ENCODE peak calls at places on chromosomes 6 and 20, in five cellular contexts. One of them, this sample, is unnamed. For H3K4me1, the result is how much of the 10 kb centered on the place peaks cover.

GRCh38 chr6:107237992-107238660 is 122.8 kb upstream of the BEND3 start:
- DNase-seq in HCT116: no peak
- DNase-seq in CD8-positive, alpha-beta T cell: no peak
- DNase-seq in endodermal cell: no peak
- DNase-seq in hepatocyte: no peak
- DNase-seq in this sample: no peak

GRCh38 chr20:37565134-37565811 is 37.6 kb upstream of the BLCAP start:
- DNase-seq in HCT116: no peak
- DNase-seq in CD8-positive, alpha-beta T cell: no peak
- DNase-seq in endodermal cell: no peak
- DNase-seq in hepatocyte: no peak
- DNase-seq in this sample: no peak

GRCh38 chr6:6201200-6201599 is 119.3 kb downstream of the F13A1 start:
- DNase-seq in HCT116: no peak
- DNase-seq in CD8-positive, alpha-beta T cell: no peak
- DNase-seq in endodermal cell: no peak
- DNase-seq in hepatocyte: no peak
- DNase-seq in this sample: no peak

GRCh38 chr20:50415516-50416268 is 94.5 kb upstream of the PTPN1 start:
- DNase-seq in HCT116: peak
- DNase-seq in CD8-positive, alpha-beta T cell: no peak
- DNase-seq in endodermal cell: peak
- DNase-seq in hepatocyte: peak
- DNase-seq in this sample: no peak

GRCh38 chr6:44646355-44646754 is 258.8 kb downstream of the CDC5L start:
- DNase-seq in HCT116: no peak
- DNase-seq in CD8-positive, alpha-beta T cell: no peak
- DNase-seq in endodermal cell: no peak
- DNase-seq in hepatocyte: no peak
- DNase-seq in this sample: no peak

GRCh38 chr6:152727507-152727906 is 23.1 kb upstream of the VIP start:
- DNase-seq in HCT116: no peak
- DNase-seq in CD8-positive, alpha-beta T cell: no peak
- DNase-seq in endodermal cell: peak
- DNase-seq in hepatocyte: no peak
- DNase-seq in this sample: peak

GRCh38 chr20:20658123-20658522 is 54.3 kb downstream of the RALGAPA2 start:
- DNase-seq in HCT116: no peak
- DNase-seq in CD8-positive, alpha-beta T cell: no peak
- DNase-seq in endodermal cell: no peak
- DNase-seq in hepatocyte: no peak
- DNase-seq in this sample: no peak

GRCh38 chr6:149217466-149217888 is 100.0 kb upstream of the TAB2 start:
- DNase-seq in HCT116: peak
- DNase-seq in CD8-positive, alpha-beta T cell: no peak
- DNase-seq in endodermal cell: no peak
- DNase-seq in hepatocyte: no peak
- DNase-seq in this sample: no peak

GRCh38 chr6:125970760-125971159 is 14.2 kb downstream of the HINT3 start:
- DNase-seq in HCT116: no peak
- DNase-seq in CD8-positive, alpha-beta T cell: no peak
- DNase-seq in endodermal cell: no peak
- DNase-seq in hepatocyte: no peak
- DNase-seq in this sample: no peak

GRCh38 chr20:53837126-53837826 is 233.1 kb downstream of the BCAS1 start:
- DNase-seq in HCT116: no peak
- DNase-seq in CD8-positive, alpha-beta T cell: no peak
- DNase-seq in endodermal cell: no peak
- DNase-seq in hepatocyte: peak
- DNase-seq in this sample: no peak

GRCh38 chr6:128573036-128573435 is 52.6 kb upstream of the PTPRK start:
- DNase-seq in HCT116: no peak
- DNase-seq in CD8-positive, alpha-beta T cell: no peak
- DNase-seq in endodermal cell: no peak
- DNase-seq in hepatocyte: no peak
- DNase-seq in this sample: no peak

GRCh38 chr6:45965787-45966186 is 49.9 kb downstream of the CLIC5 start:
- DNase-seq in HCT116: no peak
- DNase-seq in CD8-positive, alpha-beta T cell: no peak
- DNase-seq in endodermal cell: no peak
- DNase-seq in hepatocyte: no peak
- DNase-seq in this sample: peak

GRCh38 chr20:59006864-59007757 is at the start of gene CTSZ:
- DNase-seq in HCT116: no peak
- DNase-seq in CD8-positive, alpha-beta T cell: no peak
- DNase-seq in endodermal cell: peak
- DNase-seq in hepatocyte: peak
- DNase-seq in this sample: no peak

GRCh38 chr20:63886921-63887320 is 8.0 kb upstream of the DNAJC5 start:
- DNase-seq in HCT116: no peak
- DNase-seq in CD8-positive, alpha-beta T cell: no peak
- DNase-seq in endodermal cell: no peak
- DNase-seq in hepatocyte: no peak
- DNase-seq in this sample: no peak

GRCh38 chr20:23112595-23112994 is 26.5 kb upstream of the CD93 start:
- DNase-seq in HCT116: no peak
- DNase-seq in CD8-positive, alpha-beta T cell: no peak
- DNase-seq in endodermal cell: no peak
- DNase-seq in hepatocyte: no peak
- DNase-seq in this sample: no peak

GRCh38 chr20:20548527-20549266 is 163.7 kb downstream of the RALGAPA2 start:
- DNase-seq in HCT116: no peak
- DNase-seq in CD8-positive, alpha-beta T cell: no peak
- DNase-seq in endodermal cell: no peak
- DNase-seq in hepatocyte: peak
- DNase-seq in this sample: no peak

GRCh38 chr6:36858407-36858981 is 16.1 kb downstream of the PPIL1 start:
- DNase-seq in HCT116: no peak
- DNase-seq in CD8-positive, alpha-beta T cell: no peak
- DNase-seq in endodermal cell: peak
- DNase-seq in hepatocyte: no peak
- DNase-seq in this sample: no peak

GRCh38 chr6:170583736-170584180 is 679 bp downstream of the PDCD2 start:
- DNase-seq in HCT116: no peak
- DNase-seq in CD8-positive, alpha-beta T cell: no peak
- DNase-seq in endodermal cell: no peak
- DNase-seq in hepatocyte: no peak
- DNase-seq in this sample: no peak

GRCh38 chr20:39775110-39775509 is 813.0 kb downstream of the DHX35 start:
- DNase-seq in HCT116: no peak
- DNase-seq in CD8-positive, alpha-beta T cell: no peak
- DNase-seq in endodermal cell: no peak
- DNase-seq in hepatocyte: no peak
- DNase-seq in this sample: no peak

GRCh38 chr6:87944541-87944954 is 103.1 kb upstream of the SPACA1 start:
- DNase-seq in HCT116: no peak
- DNase-seq in CD8-positive, alpha-beta T cell: no peak
- DNase-seq in endodermal cell: peak
- DNase-seq in hepatocyte: peak
- DNase-seq in this sample: no peak

GRCh38 chr6:81937296-81937937 is 184.9 kb upstream of the TENT5A start:
- DNase-seq in HCT116: peak
- DNase-seq in CD8-positive, alpha-beta T cell: no peak
- DNase-seq in endodermal cell: no peak
- DNase-seq in hepatocyte: peak
- DNase-seq in this sample: no peak

GRCh38 chr6:154569136-154569862 is 58.8 kb upstream of the CNKSR3 start:
- DNase-seq in HCT116: no peak
- DNase-seq in CD8-positive, alpha-beta T cell: no peak
- DNase-seq in endodermal cell: no peak
- DNase-seq in hepatocyte: peak
- DNase-seq in this sample: no peak

GRCh38 chr6:32709625-32710024 is 31.6 kb upstream of the HLA-DQA2 start:
- DNase-seq in HCT116: no peak
- DNase-seq in CD8-positive, alpha-beta T cell: no peak
- DNase-seq in endodermal cell: no peak
- DNase-seq in hepatocyte: no peak
- DNase-seq in this sample: no peak

GRCh38 chr6:137903933-137904821 is 37.1 kb downstream of the TNFAIP3 start:
- DNase-seq in HCT116: peak
- DNase-seq in CD8-positive, alpha-beta T cell: no peak
- DNase-seq in endodermal cell: no peak
- DNase-seq in hepatocyte: peak
- DNase-seq in this sample: no peak

GRCh38 chr20:41249781-41250281 is 67.7 kb downstream of the ZHX3 start:
- DNase-seq in HCT116: no peak
- DNase-seq in CD8-positive, alpha-beta T cell: no peak
- DNase-seq in endodermal cell: peak
- DNase-seq in hepatocyte: peak
- DNase-seq in this sample: peak
- H3K4me1 ChIP-seq in HCT116: under half
- H3K4me1 ChIP-seq in CD8-positive, alpha-beta T cell: under half
- H3K4me1 ChIP-seq in endodermal cell: under half
- H3K4me1 ChIP-seq in hepatocyte: under half
- H3K4me1 ChIP-seq in this sample: under half

DNA sequence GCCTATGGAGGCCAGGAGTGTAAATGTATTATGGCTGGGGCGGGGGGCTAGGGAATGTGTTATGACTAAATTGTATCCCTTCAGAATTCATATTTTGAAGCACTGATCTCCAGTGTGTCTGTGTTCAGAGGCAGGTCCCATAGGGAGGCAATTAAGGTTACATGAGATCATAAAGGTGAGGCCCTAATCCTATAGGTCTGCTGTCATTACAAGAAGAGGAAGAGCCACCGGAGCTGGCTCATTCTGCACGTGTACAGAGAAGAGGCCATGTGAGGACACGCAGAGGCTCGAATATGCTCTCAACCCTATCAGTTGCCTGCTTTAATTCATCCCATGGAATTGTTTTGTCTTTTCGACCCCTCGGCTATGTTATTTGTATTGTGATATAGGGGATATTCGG is 76.9 kb downstream of the VTA1 start:
- DNase-seq in HCT116: no peak
- DNase-seq in CD8-positive, alpha-beta T cell: no peak
- DNase-seq in endodermal cell: no peak
- DNase-seq in hepatocyte: no peak
- DNase-seq in this sample: no peak
- H3K27ac ChIP-seq in HCT116: no peak
- H3K27ac ChIP-seq in CD8-positive, alpha-beta T cell: no peak
- H3K27ac ChIP-seq in endodermal cell: no peak
- H3K27ac ChIP-seq in hepatocyte: no peak
- H3K27ac ChIP-seq in this sample: no peak

DNA sequence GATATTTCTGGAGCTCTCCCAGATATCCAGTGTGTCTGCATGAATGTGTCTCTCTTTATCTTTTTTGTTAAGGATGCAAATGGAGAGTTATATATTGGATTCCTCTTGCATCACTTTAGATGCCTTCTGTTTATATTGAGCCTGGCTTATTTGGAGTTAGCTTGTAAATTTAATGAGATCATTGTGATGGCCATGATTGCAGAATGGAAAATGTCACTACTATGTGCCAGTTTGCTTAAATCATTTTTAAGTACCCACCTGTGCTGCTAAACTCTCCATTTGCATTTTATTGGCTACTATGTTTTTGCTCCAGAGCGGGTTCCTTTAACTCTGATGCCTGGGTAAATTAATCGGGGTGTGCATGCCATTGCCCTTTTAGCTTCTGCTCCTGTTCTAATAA is 334.8 kb downstream of the UTRN start:
- DNase-seq in HCT116: no peak
- DNase-seq in CD8-positive, alpha-beta T cell: no peak
- DNase-seq in endodermal cell: no peak
- DNase-seq in hepatocyte: no peak
- DNase-seq in this sample: no peak
- H3K4me1 ChIP-seq in HCT116: under half
- H3K4me1 ChIP-seq in CD8-positive, alpha-beta T cell: under half
- H3K4me1 ChIP-seq in endodermal cell: under half
- H3K4me1 ChIP-seq in hepatocyte: under half
- H3K4me1 ChIP-seq in this sample: under half

GRCh38 chr6:39365281-39366074 is 43.0 kb upstream of the KCNK16 start:
- DNase-seq in HCT116: no peak
- DNase-seq in CD8-positive, alpha-beta T cell: no peak
- DNase-seq in endodermal cell: no peak
- DNase-seq in hepatocyte: no peak
- DNase-seq in this sample: peak

GRCh38 chr6:39370021-39370420 is 47.5 kb upstream of the KCNK16 start:
- DNase-seq in HCT116: no peak
- DNase-seq in CD8-positive, alpha-beta T cell: no peak
- DNase-seq in endodermal cell: no peak
- DNase-seq in hepatocyte: no peak
- DNase-seq in this sample: no peak

GRCh38 chr6:39363280-39363679 is 40.8 kb upstream of the KCNK16 start:
- DNase-seq in HCT116: no peak
- DNase-seq in CD8-positive, alpha-beta T cell: no peak
- DNase-seq in endodermal cell: no peak
- DNase-seq in hepatocyte: no peak
- DNase-seq in this sample: no peak

GRCh38 chr6:39367661-39368060 is 45.2 kb upstream of the KCNK16 start:
- DNase-seq in HCT116: no peak
- DNase-seq in CD8-positive, alpha-beta T cell: no peak
- DNase-seq in endodermal cell: no peak
- DNase-seq in hepatocyte: no peak
- DNase-seq in this sample: peak

GRCh38 chr6:39366875-39367618 is 44.5 kb upstream of the KCNK16 start:
- DNase-seq in HCT116: no peak
- DNase-seq in CD8-positive, alpha-beta T cell: no peak
- DNase-seq in endodermal cell: no peak
- DNase-seq in hepatocyte: no peak
- DNase-seq in this sample: peak
- H3K27ac ChIP-seq in HCT116: no peak
- H3K27ac ChIP-seq in CD8-positive, alpha-beta T cell: no peak
- H3K27ac ChIP-seq in endodermal cell: no peak
- H3K27ac ChIP-seq in hepatocyte: no peak
- H3K27ac ChIP-seq in this sample: no peak

GRCh38 chr6:168250250-168250649 is 69.3 kb downstream of the DACT2 start:
- DNase-seq in HCT116: no peak
- DNase-seq in CD8-positive, alpha-beta T cell: no peak
- DNase-seq in endodermal cell: no peak
- DNase-seq in hepatocyte: no peak
- DNase-seq in this sample: no peak
- H3K4me1 ChIP-seq in HCT116: under half
- H3K4me1 ChIP-seq in CD8-positive, alpha-beta T cell: under half
- H3K4me1 ChIP-seq in endodermal cell: under half
- H3K4me1 ChIP-seq in hepatocyte: under half
- H3K4me1 ChIP-seq in this sample: under half